ENCODE peak calls at places on chromosomes 16 and 17, in seven cellular contexts. One of them, this sample, is unnamed. For H3K27me3, the result is how much of the 10 kb centered on the place peaks cover.

GRCh38 chr16:72425571-72426341 is 253.8 kb upstream of the PMFBP1 start:
- DNase-seq in sigmoid colon: no peak
- DNase-seq in brain microvascular endothelial cell: no peak
- DNase-seq in PC-3: no peak
- DNase-seq in esophagus squamous epithelium: no peak
- DNase-seq in cardiac muscle cell: no peak
- DNase-seq in IMR-90: no peak
- DNase-seq in this sample: no peak

GRCh38 chr16:12576878-12577277 is 226.8 kb downstream of the CPPED1 start:
- DNase-seq in sigmoid colon: no peak
- DNase-seq in esophagus squamous epithelium: no peak
- DNase-seq in brain microvascular endothelial cell: no peak
- DNase-seq in IMR-90: no peak
- DNase-seq in PC-3: no peak
- DNase-seq in cardiac muscle cell: no peak
- DNase-seq in this sample: no peak

GRCh38 chr17:4986951-4987766 is at the start of gene CAMTA2:
- DNase-seq in IMR-90: peak
- DNase-seq in brain microvascular endothelial cell: peak
- DNase-seq in esophagus squamous epithelium: no peak
- DNase-seq in cardiac muscle cell: peak
- DNase-seq in sigmoid colon: peak
- DNase-seq in PC-3: peak
- DNase-seq in this sample: peak

GRCh38 chr16:9039208-9039607 is 52.2 kb upstream of the HAPSTR1 start:
- DNase-seq in sigmoid colon: no peak
- DNase-seq in esophagus squamous epithelium: no peak
- DNase-seq in brain microvascular endothelial cell: peak
- DNase-seq in cardiac muscle cell: peak
- DNase-seq in PC-3: no peak
- DNase-seq in IMR-90: peak
- DNase-seq in this sample: no peak

GRCh38 chr16:12674096-12674495 is 129.6 kb downstream of the CPPED1 start:
- DNase-seq in sigmoid colon: no peak
- DNase-seq in IMR-90: peak
- DNase-seq in esophagus squamous epithelium: no peak
- DNase-seq in cardiac muscle cell: no peak
- DNase-seq in brain microvascular endothelial cell: peak
- DNase-seq in PC-3: no peak
- DNase-seq in this sample: no peak

GRCh38 chr16:74448990-74449389 is 27.7 kb upstream of the CLEC18B start:
- DNase-seq in PC-3: peak
- DNase-seq in cardiac muscle cell: peak
- DNase-seq in brain microvascular endothelial cell: peak
- DNase-seq in esophagus squamous epithelium: no peak
- DNase-seq in sigmoid colon: peak
- DNase-seq in IMR-90: peak
- DNase-seq in this sample: no peak

GRCh38 chr16:80664226-80664625 is 123.4 kb downstream of the DYNLRB2 start:
- DNase-seq in IMR-90: no peak
- DNase-seq in brain microvascular endothelial cell: no peak
- DNase-seq in cardiac muscle cell: no peak
- DNase-seq in sigmoid colon: no peak
- DNase-seq in esophagus squamous epithelium: no peak
- DNase-seq in PC-3: no peak
- DNase-seq in this sample: peak

GRCh38 chr17:44642861-44643260 is 13.4 kb upstream of the MEIOC start:
- DNase-seq in PC-3: no peak
- DNase-seq in IMR-90: no peak
- DNase-seq in esophagus squamous epithelium: no peak
- DNase-seq in brain microvascular endothelial cell: no peak
- DNase-seq in cardiac muscle cell: peak
- DNase-seq in sigmoid colon: no peak
- DNase-seq in this sample: no peak

DNA sequence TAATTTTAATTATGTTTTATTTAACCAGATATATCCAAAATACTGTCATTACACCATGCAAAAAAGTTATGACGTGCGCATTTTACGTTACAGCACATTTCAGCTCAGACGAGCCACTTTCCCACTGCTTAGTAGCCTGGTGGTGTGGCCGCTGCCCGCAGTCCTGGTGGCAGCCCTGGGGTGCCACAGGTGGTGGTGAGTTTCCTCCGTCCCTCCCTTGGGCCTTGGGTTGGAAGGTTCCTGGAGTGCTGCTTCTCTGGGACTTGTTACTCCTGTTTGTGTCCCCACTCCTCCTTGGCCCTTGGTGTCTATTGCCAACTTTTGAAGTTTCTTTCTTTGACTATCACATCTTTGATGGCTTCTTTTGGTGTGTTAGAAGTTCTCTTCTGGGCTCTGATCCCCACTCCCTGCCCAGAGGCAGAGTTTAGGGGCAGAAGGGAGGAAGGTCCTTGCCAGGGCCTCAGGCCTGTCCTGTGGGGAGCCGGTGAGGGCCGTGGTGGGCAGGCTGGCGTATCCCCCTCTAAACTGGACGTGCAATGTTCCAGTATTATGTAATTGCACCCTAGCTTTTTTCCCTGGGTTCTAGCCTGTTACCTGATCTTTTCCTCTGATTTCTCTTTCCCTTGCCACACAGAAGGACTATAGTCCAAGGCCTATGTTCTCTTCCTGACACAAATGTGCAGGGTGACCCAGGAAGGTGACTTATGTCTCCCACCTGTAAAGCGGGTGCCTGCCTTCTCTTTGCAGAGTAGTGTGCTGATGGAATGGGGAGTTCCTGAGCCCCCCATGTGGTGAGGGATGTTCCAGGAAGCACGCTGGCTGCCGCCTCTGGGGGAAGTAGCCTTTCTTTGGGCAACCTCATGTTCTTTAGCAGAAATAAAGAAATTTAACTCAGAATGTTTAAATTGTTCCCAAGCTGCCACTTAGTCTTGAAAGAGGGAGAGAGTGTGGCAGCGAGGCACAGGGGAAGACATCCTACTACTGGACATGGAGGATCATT is 8.4 kb downstream of the MPRIP start:
- DNase-seq in cardiac muscle cell: no peak
- DNase-seq in brain microvascular endothelial cell: no peak
- DNase-seq in IMR-90: no peak
- DNase-seq in PC-3: no peak
- DNase-seq in esophagus squamous epithelium: no peak
- DNase-seq in sigmoid colon: peak
- DNase-seq in this sample: peak
- H3K27me3 ChIP-seq in cardiac muscle cell: under half
- H3K27me3 ChIP-seq in brain microvascular endothelial cell: under half
- H3K27me3 ChIP-seq in IMR-90: under half
- H3K27me3 ChIP-seq in PC-3: under half
- H3K27me3 ChIP-seq in esophagus squamous epithelium: under half
- H3K27me3 ChIP-seq in sigmoid colon: under half
- H3K27me3 ChIP-seq in this sample: under half

GRCh38 chr16:26952411-26952810 is 114.3 kb upstream of the C16orf82 start:
- DNase-seq in brain microvascular endothelial cell: no peak
- DNase-seq in esophagus squamous epithelium: no peak
- DNase-seq in cardiac muscle cell: no peak
- DNase-seq in sigmoid colon: no peak
- DNase-seq in IMR-90: no peak
- DNase-seq in PC-3: no peak
- DNase-seq in this sample: peak
- H3K27me3 ChIP-seq in brain microvascular endothelial cell: under half
- H3K27me3 ChIP-seq in esophagus squamous epithelium: under half
- H3K27me3 ChIP-seq in cardiac muscle cell: under half
- H3K27me3 ChIP-seq in sigmoid colon: under half
- H3K27me3 ChIP-seq in IMR-90: under half
- H3K27me3 ChIP-seq in PC-3: under half
- H3K27me3 ChIP-seq in this sample: under half

GRCh38 chr17:47847341-47848197 is 3.4 kb downstream of the SP6 start:
- DNase-seq in cardiac muscle cell: no peak
- DNase-seq in sigmoid colon: no peak
- DNase-seq in brain microvascular endothelial cell: no peak
- DNase-seq in esophagus squamous epithelium: no peak
- DNase-seq in IMR-90: no peak
- DNase-seq in PC-3: no peak
- DNase-seq in this sample: peak
- H3K27me3 ChIP-seq in cardiac muscle cell: under half
- H3K27me3 ChIP-seq in sigmoid colon: half or more
- H3K27me3 ChIP-seq in brain microvascular endothelial cell: half or more
- H3K27me3 ChIP-seq in esophagus squamous epithelium: under half
- H3K27me3 ChIP-seq in IMR-90: half or more
- H3K27me3 ChIP-seq in PC-3: under half
- H3K27me3 ChIP-seq in this sample: half or more

GRCh38 chr17:43457362-43457692 is 26.4 kb upstream of the DHX8 start:
- DNase-seq in IMR-90: peak
- DNase-seq in brain microvascular endothelial cell: no peak
- DNase-seq in PC-3: peak
- DNase-seq in cardiac muscle cell: no peak
- DNase-seq in sigmoid colon: no peak
- DNase-seq in esophagus squamous epithelium: no peak
- DNase-seq in this sample: no peak
- H3K27me3 ChIP-seq in IMR-90: under half
- H3K27me3 ChIP-seq in brain microvascular endothelial cell: under half
- H3K27me3 ChIP-seq in PC-3: under half
- H3K27me3 ChIP-seq in cardiac muscle cell: under half
- H3K27me3 ChIP-seq in sigmoid colon: under half
- H3K27me3 ChIP-seq in esophagus squamous epithelium: under half
- H3K27me3 ChIP-seq in this sample: under half

GRCh38 chr17:48513653-48514482 is 16.9 kb downstream of the HOXB1 start:
- DNase-seq in cardiac muscle cell: no peak
- DNase-seq in esophagus squamous epithelium: no peak
- DNase-seq in PC-3: no peak
- DNase-seq in brain microvascular endothelial cell: no peak
- DNase-seq in IMR-90: no peak
- DNase-seq in sigmoid colon: no peak
- DNase-seq in this sample: peak
- H3K27me3 ChIP-seq in cardiac muscle cell: under half
- H3K27me3 ChIP-seq in esophagus squamous epithelium: under half
- H3K27me3 ChIP-seq in PC-3: under half
- H3K27me3 ChIP-seq in brain microvascular endothelial cell: under half
- H3K27me3 ChIP-seq in IMR-90: under half
- H3K27me3 ChIP-seq in sigmoid colon: under half
- H3K27me3 ChIP-seq in this sample: under half

DNA sequence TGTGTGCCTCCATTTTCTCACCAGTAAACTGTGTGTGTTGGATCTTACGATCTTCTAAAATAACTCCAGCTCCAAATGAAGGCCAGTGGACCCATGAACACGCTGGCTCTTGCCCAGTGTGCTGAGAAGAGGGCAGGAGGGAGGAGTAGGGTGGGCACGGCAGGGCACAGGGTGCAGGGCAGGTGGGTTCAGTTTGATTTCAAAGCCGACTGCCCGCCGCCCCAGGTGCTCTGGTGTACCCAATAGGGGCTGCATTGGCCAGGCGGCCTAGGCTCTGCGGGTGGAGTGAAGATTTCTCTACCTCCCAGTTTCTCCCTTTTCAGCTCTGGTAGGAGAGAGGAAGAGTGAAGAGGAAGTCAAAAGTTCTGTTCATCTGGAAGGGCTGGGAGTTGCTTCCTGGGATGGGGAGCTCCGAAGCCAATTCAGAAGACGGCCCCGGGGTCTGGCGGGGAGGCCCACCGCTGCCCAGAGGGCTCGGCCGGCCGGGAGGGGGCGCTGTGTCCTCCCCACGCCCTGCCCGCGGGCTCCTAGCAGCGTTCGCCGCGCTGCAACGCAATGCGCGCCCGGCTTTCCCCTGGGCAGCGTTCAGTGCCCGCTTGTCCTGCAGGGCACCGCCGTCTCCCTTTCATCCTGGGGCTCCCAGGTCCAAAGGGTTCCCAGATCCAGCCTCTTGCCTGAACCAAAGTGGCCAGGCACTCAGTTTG is 1.1 kb upstream of the CRHR1 start:
- DNase-seq in esophagus squamous epithelium: no peak
- DNase-seq in brain microvascular endothelial cell: no peak
- DNase-seq in PC-3: no peak
- DNase-seq in IMR-90: no peak
- DNase-seq in cardiac muscle cell: peak
- DNase-seq in sigmoid colon: no peak
- DNase-seq in this sample: peak
- H3K27me3 ChIP-seq in esophagus squamous epithelium: under half
- H3K27me3 ChIP-seq in brain microvascular endothelial cell: half or more
- H3K27me3 ChIP-seq in PC-3: half or more
- H3K27me3 ChIP-seq in IMR-90: half or more
- H3K27me3 ChIP-seq in cardiac muscle cell: half or more
- H3K27me3 ChIP-seq in sigmoid colon: half or more
- H3K27me3 ChIP-seq in this sample: half or more

GRCh38 chr17:79777166-79777843 is 643 bp upstream of the CBX2 start:
- DNase-seq in brain microvascular endothelial cell: peak
- DNase-seq in IMR-90: peak
- DNase-seq in PC-3: peak
- DNase-seq in sigmoid colon: peak
- DNase-seq in esophagus squamous epithelium: no peak
- DNase-seq in cardiac muscle cell: peak
- DNase-seq in this sample: peak

GRCh38 chr17:79778504-79779087 is 648 bp downstream of the CBX2 start:
- DNase-seq in esophagus squamous epithelium: no peak
- DNase-seq in brain microvascular endothelial cell: no peak
- DNase-seq in cardiac muscle cell: no peak
- DNase-seq in sigmoid colon: peak
- DNase-seq in IMR-90: no peak
- DNase-seq in PC-3: peak
- DNase-seq in this sample: peak

GRCh38 chr17:79779088-79779529 is 1.2 kb downstream of the CBX2 start:
- DNase-seq in PC-3: no peak
- DNase-seq in esophagus squamous epithelium: no peak
- DNase-seq in brain microvascular endothelial cell: no peak
- DNase-seq in cardiac muscle cell: no peak
- DNase-seq in IMR-90: no peak
- DNase-seq in sigmoid colon: no peak
- DNase-seq in this sample: peak

GRCh38 chr17:79776378-79777165 is 1.4 kb upstream of the CBX2 start:
- DNase-seq in esophagus squamous epithelium: no peak
- DNase-seq in brain microvascular endothelial cell: no peak
- DNase-seq in IMR-90: no peak
- DNase-seq in PC-3: peak
- DNase-seq in cardiac muscle cell: no peak
- DNase-seq in sigmoid colon: no peak
- DNase-seq in this sample: no peak

GRCh38 chr17:79777844-79778503 is at the start of gene CBX2:
- DNase-seq in sigmoid colon: peak
- DNase-seq in IMR-90: peak
- DNase-seq in cardiac muscle cell: peak
- DNase-seq in brain microvascular endothelial cell: peak
- DNase-seq in esophagus squamous epithelium: no peak
- DNase-seq in PC-3: peak
- DNase-seq in this sample: peak
- H3K27me3 ChIP-seq in sigmoid colon: half or more
- H3K27me3 ChIP-seq in IMR-90: under half
- H3K27me3 ChIP-seq in cardiac muscle cell: under half
- H3K27me3 ChIP-seq in brain microvascular endothelial cell: under half
- H3K27me3 ChIP-seq in esophagus squamous epithelium: under half
- H3K27me3 ChIP-seq in PC-3: under half
- H3K27me3 ChIP-seq in this sample: under half